ENCODE peak calls at places on chromosomes 4 and X, in eight cellular contexts. One of them, this sample, is unnamed.

GRCh38 chr4:132123870-132124623 is 1025.0 kb upstream of the PCDH10 start:
- DNase-seq in ovary: no peak
- DNase-seq in testis: no peak
- DNase-seq in iPS DF 6.9: no peak
- DNase-seq in left ventricle myocardium inferior: no peak
- DNase-seq in aorta: no peak
- DNase-seq in GM23338: peak
- DNase-seq in pancreas: no peak
- DNase-seq in this sample: no peak

GRCh38 chr4:141642068-141642467 is 5.7 kb downstream of the IL15 start:
- DNase-seq in ovary: no peak
- DNase-seq in testis: no peak
- DNase-seq in iPS DF 6.9: no peak
- DNase-seq in left ventricle myocardium inferior: no peak
- DNase-seq in aorta: no peak
- DNase-seq in GM23338: no peak
- DNase-seq in pancreas: no peak
- DNase-seq in this sample: no peak

GRCh38 chr4:36056128-36056527 is 188.2 kb downstream of the ARAP2 start:
- DNase-seq in ovary: no peak
- DNase-seq in testis: no peak
- DNase-seq in iPS DF 6.9: no peak
- DNase-seq in left ventricle myocardium inferior: no peak
- DNase-seq in aorta: no peak
- DNase-seq in GM23338: no peak
- DNase-seq in pancreas: no peak
- DNase-seq in this sample: no peak

GRCh38 chr4:23885943-23886590 is 3.8 kb downstream of the PPARGC1A start:
- DNase-seq in ovary: no peak
- DNase-seq in testis: no peak
- DNase-seq in iPS DF 6.9: no peak
- DNase-seq in left ventricle myocardium inferior: no peak
- DNase-seq in aorta: no peak
- DNase-seq in GM23338: no peak
- DNase-seq in pancreas: no peak
- DNase-seq in this sample: no peak

GRCh38 chrX:124098089-124098488 is 136.6 kb downstream of the STAG2 start:
- DNase-seq in ovary: no peak
- DNase-seq in testis: no peak
- DNase-seq in iPS DF 6.9: no peak
- DNase-seq in left ventricle myocardium inferior: no peak
- DNase-seq in aorta: no peak
- DNase-seq in GM23338: peak
- DNase-seq in pancreas: no peak
- DNase-seq in this sample: no peak

GRCh38 chrX:40079572-40079971 is 18.2 kb downstream of the BCOR start:
- DNase-seq in ovary: no peak
- DNase-seq in testis: no peak
- DNase-seq in iPS DF 6.9: no peak
- DNase-seq in left ventricle myocardium inferior: no peak
- DNase-seq in aorta: no peak
- DNase-seq in GM23338: no peak
- DNase-seq in pancreas: no peak
- DNase-seq in this sample: no peak

GRCh38 chrX:120549483-120550452 is 11.0 kb downstream of the CUL4B start:
- DNase-seq in ovary: peak
- DNase-seq in testis: no peak
- DNase-seq in iPS DF 6.9: no peak
- DNase-seq in left ventricle myocardium inferior: no peak
- DNase-seq in aorta: no peak
- DNase-seq in GM23338: no peak
- DNase-seq in pancreas: no peak
- DNase-seq in this sample: no peak

GRCh38 chrX:12080265-12080664 is 58.0 kb upstream of the FRMPD4 start:
- DNase-seq in ovary: no peak
- DNase-seq in testis: peak
- DNase-seq in iPS DF 6.9: peak
- DNase-seq in left ventricle myocardium inferior: no peak
- DNase-seq in aorta: no peak
- DNase-seq in GM23338: peak
- DNase-seq in pancreas: no peak
- DNase-seq in this sample: no peak

GRCh38 chr4:151472297-151472696 is 63.3 kb downstream of the FHIP1A start:
- DNase-seq in ovary: no peak
- DNase-seq in testis: no peak
- DNase-seq in iPS DF 6.9: no peak
- DNase-seq in left ventricle myocardium inferior: no peak
- DNase-seq in aorta: no peak
- DNase-seq in GM23338: no peak
- DNase-seq in pancreas: no peak
- DNase-seq in this sample: no peak

GRCh38 chr4:95764961-95765360 is 74.9 kb upstream of the PDHA2 start:
- DNase-seq in ovary: no peak
- DNase-seq in testis: no peak
- DNase-seq in iPS DF 6.9: no peak
- DNase-seq in left ventricle myocardium inferior: no peak
- DNase-seq in aorta: no peak
- DNase-seq in GM23338: no peak
- DNase-seq in pancreas: no peak
- DNase-seq in this sample: no peak

GRCh38 chr4:140281828-140282227 is 91.6 kb upstream of the SCOC start:
- DNase-seq in ovary: no peak
- DNase-seq in testis: no peak
- DNase-seq in iPS DF 6.9: no peak
- DNase-seq in left ventricle myocardium inferior: no peak
- DNase-seq in aorta: no peak
- DNase-seq in GM23338: peak
- DNase-seq in pancreas: no peak
- DNase-seq in this sample: no peak

GRCh38 chr4:176298664-176299063 is 21.1 kb upstream of the SPCS3 start:
- DNase-seq in ovary: no peak
- DNase-seq in testis: no peak
- DNase-seq in iPS DF 6.9: no peak
- DNase-seq in left ventricle myocardium inferior: no peak
- DNase-seq in aorta: no peak
- DNase-seq in GM23338: no peak
- DNase-seq in pancreas: no peak
- DNase-seq in this sample: no peak

GRCh38 chr4:176548571-176548970 is 228.8 kb downstream of the SPCS3 start:
- DNase-seq in ovary: no peak
- DNase-seq in testis: no peak
- DNase-seq in iPS DF 6.9: no peak
- DNase-seq in left ventricle myocardium inferior: no peak
- DNase-seq in aorta: no peak
- DNase-seq in GM23338: no peak
- DNase-seq in pancreas: no peak
- DNase-seq in this sample: no peak

GRCh38 chr4:26326791-26327190 is 6.0 kb downstream of the RBPJ start:
- DNase-seq in ovary: no peak
- DNase-seq in testis: no peak
- DNase-seq in iPS DF 6.9: no peak
- DNase-seq in left ventricle myocardium inferior: no peak
- DNase-seq in aorta: no peak
- DNase-seq in GM23338: no peak
- DNase-seq in pancreas: no peak
- DNase-seq in this sample: no peak

GRCh38 chr4:56658410-56659003 is 22.6 kb downstream of the HOPX start:
- DNase-seq in ovary: no peak
- DNase-seq in testis: no peak
- DNase-seq in iPS DF 6.9: no peak
- DNase-seq in left ventricle myocardium inferior: no peak
- DNase-seq in aorta: no peak
- DNase-seq in GM23338: no peak
- DNase-seq in pancreas: no peak
- DNase-seq in this sample: no peak

GRCh38 chrX:136731207-136731782 is 49.4 kb downstream of the ARHGEF6 start:
- DNase-seq in ovary: no peak
- DNase-seq in testis: no peak
- DNase-seq in iPS DF 6.9: no peak
- DNase-seq in left ventricle myocardium inferior: no peak
- DNase-seq in aorta: no peak
- DNase-seq in GM23338: no peak
- DNase-seq in pancreas: no peak
- DNase-seq in this sample: no peak

GRCh38 chr4:73275318-73275654 is 16.7 kb upstream of the ANKRD17 start:
- DNase-seq in ovary: no peak
- DNase-seq in testis: no peak
- DNase-seq in iPS DF 6.9: no peak
- DNase-seq in left ventricle myocardium inferior: no peak
- DNase-seq in aorta: no peak
- DNase-seq in GM23338: no peak
- DNase-seq in pancreas: no peak
- DNase-seq in this sample: no peak

GRCh38 chr4:4858527-4858926 is 938 bp upstream of the MSX1 start:
- DNase-seq in ovary: no peak
- DNase-seq in testis: no peak
- DNase-seq in iPS DF 6.9: no peak
- DNase-seq in left ventricle myocardium inferior: no peak
- DNase-seq in aorta: no peak
- DNase-seq in GM23338: no peak
- DNase-seq in pancreas: no peak
- DNase-seq in this sample: no peak

GRCh38 chr4:123564758-123565346 is 168.3 kb downstream of the SPRY1 start:
- DNase-seq in ovary: peak
- DNase-seq in testis: peak
- DNase-seq in iPS DF 6.9: peak
- DNase-seq in left ventricle myocardium inferior: no peak
- DNase-seq in aorta: no peak
- DNase-seq in GM23338: peak
- DNase-seq in pancreas: no peak
- DNase-seq in this sample: peak

GRCh38 chrX:70592091-70592490 is 147.5 kb downstream of the DLG3 start:
- DNase-seq in ovary: no peak
- DNase-seq in testis: no peak
- DNase-seq in iPS DF 6.9: no peak
- DNase-seq in left ventricle myocardium inferior: no peak
- DNase-seq in aorta: no peak
- DNase-seq in GM23338: no peak
- DNase-seq in pancreas: no peak
- DNase-seq in this sample: no peak

GRCh38 chrX:49199906-49200771 is at the start of gene SYP:
- DNase-seq in ovary: peak
- DNase-seq in testis: peak
- DNase-seq in iPS DF 6.9: no peak
- DNase-seq in left ventricle myocardium inferior: peak
- DNase-seq in aorta: peak
- DNase-seq in GM23338: peak
- DNase-seq in pancreas: peak
- DNase-seq in this sample: peak

GRCh38 chr4:152708361-152708760 is 28.6 kb upstream of the TMEM154 start:
- DNase-seq in ovary: no peak
- DNase-seq in testis: no peak
- DNase-seq in iPS DF 6.9: no peak
- DNase-seq in left ventricle myocardium inferior: no peak
- DNase-seq in aorta: no peak
- DNase-seq in GM23338: no peak
- DNase-seq in pancreas: no peak
- DNase-seq in this sample: no peak
- H3K27ac ChIP-seq in ovary: no peak
- H3K27ac ChIP-seq in testis: no peak
- H3K27ac ChIP-seq in iPS DF 6.9: no peak
- H3K27ac ChIP-seq in left ventricle myocardium inferior: no peak
- H3K27ac ChIP-seq in aorta: no peak
- H3K27ac ChIP-seq in GM23338: no peak
- H3K27ac ChIP-seq in pancreas: no peak
- H3K27ac ChIP-seq in this sample: no peak

GRCh38 chr4:184825394-184826314 is at the start of gene ACSL1:
- DNase-seq in ovary: peak
- DNase-seq in testis: peak
- DNase-seq in iPS DF 6.9: no peak
- DNase-seq in left ventricle myocardium inferior: peak
- DNase-seq in aorta: peak
- DNase-seq in GM23338: peak
- DNase-seq in pancreas: peak
- DNase-seq in this sample: peak
- H3K27ac ChIP-seq in ovary: peak
- H3K27ac ChIP-seq in testis: peak
- H3K27ac ChIP-seq in iPS DF 6.9: no peak
- H3K27ac ChIP-seq in left ventricle myocardium inferior: peak
- H3K27ac ChIP-seq in aorta: peak
- H3K27ac ChIP-seq in GM23338: no peak
- H3K27ac ChIP-seq in pancreas: peak
- H3K27ac ChIP-seq in this sample: peak

GRCh38 chr4:1822568-1823544 is 29.8 kb downstream of the FGFR3 start:
- DNase-seq in ovary: no peak
- DNase-seq in testis: no peak
- DNase-seq in iPS DF 6.9: no peak
- DNase-seq in left ventricle myocardium inferior: no peak
- DNase-seq in aorta: no peak
- DNase-seq in GM23338: no peak
- DNase-seq in pancreas: no peak
- DNase-seq in this sample: no peak

GRCh38 chr4:1821679-1822567 is 28.8 kb downstream of the FGFR3 start:
- DNase-seq in ovary: no peak
- DNase-seq in testis: no peak
- DNase-seq in iPS DF 6.9: no peak
- DNase-seq in left ventricle myocardium inferior: no peak
- DNase-seq in aorta: no peak
- DNase-seq in GM23338: no peak
- DNase-seq in pancreas: no peak
- DNase-seq in this sample: no peak

GRCh38 chr4:1819284-1819683 is 26.2 kb downstream of the FGFR3 start:
- DNase-seq in ovary: no peak
- DNase-seq in testis: no peak
- DNase-seq in iPS DF 6.9: no peak
- DNase-seq in left ventricle myocardium inferior: no peak
- DNase-seq in aorta: no peak
- DNase-seq in GM23338: no peak
- DNase-seq in pancreas: no peak
- DNase-seq in this sample: no peak

GRCh38 chr4:1815997-1816860 is 23.1 kb downstream of the FGFR3 start:
- DNase-seq in ovary: no peak
- DNase-seq in testis: no peak
- DNase-seq in iPS DF 6.9: no peak
- DNase-seq in left ventricle myocardium inferior: no peak
- DNase-seq in aorta: peak
- DNase-seq in GM23338: no peak
- DNase-seq in pancreas: peak
- DNase-seq in this sample: no peak

DNA sequence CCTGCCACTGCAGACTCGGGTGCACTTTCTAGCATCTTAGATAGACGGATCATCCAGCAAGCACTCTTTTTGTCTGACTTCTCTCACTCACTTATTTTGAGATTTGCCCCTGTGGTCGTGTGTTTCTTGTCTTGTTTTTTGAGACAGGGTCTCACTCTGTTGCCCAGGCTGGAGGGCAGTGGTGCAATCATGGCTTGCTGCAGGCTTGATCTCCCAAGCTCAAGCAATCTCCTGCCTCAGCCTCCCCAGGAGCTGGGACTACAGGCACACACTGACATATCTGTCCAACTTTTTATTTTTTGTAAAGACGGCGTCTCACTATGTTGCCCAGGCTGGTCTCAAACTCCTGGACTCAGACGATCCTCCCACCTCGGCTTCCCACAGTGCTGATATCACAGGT is 26.7 kb downstream of the FGFR3 start:
- DNase-seq in ovary: no peak
- DNase-seq in testis: no peak
- DNase-seq in iPS DF 6.9: no peak
- DNase-seq in left ventricle myocardium inferior: no peak
- DNase-seq in aorta: no peak
- DNase-seq in GM23338: no peak
- DNase-seq in pancreas: no peak
- DNase-seq in this sample: no peak
- H3K27ac ChIP-seq in ovary: no peak
- H3K27ac ChIP-seq in testis: no peak
- H3K27ac ChIP-seq in iPS DF 6.9: no peak
- H3K27ac ChIP-seq in left ventricle myocardium inferior: no peak
- H3K27ac ChIP-seq in aorta: no peak
- H3K27ac ChIP-seq in GM23338: no peak
- H3K27ac ChIP-seq in pancreas: no peak
- H3K27ac ChIP-seq in this sample: no peak

GRCh38 chr4:29278580-29278979 is 1441.6 kb upstream of the PCDH7 start:
- DNase-seq in ovary: no peak
- DNase-seq in testis: no peak
- DNase-seq in iPS DF 6.9: no peak
- DNase-seq in left ventricle myocardium inferior: no peak
- DNase-seq in aorta: no peak
- DNase-seq in GM23338: no peak
- DNase-seq in pancreas: no peak
- DNase-seq in this sample: no peak
- H3K27ac ChIP-seq in ovary: no peak
- H3K27ac ChIP-seq in testis: no peak
- H3K27ac ChIP-seq in iPS DF 6.9: no peak
- H3K27ac ChIP-seq in left ventricle myocardium inferior: no peak
- H3K27ac ChIP-seq in aorta: no peak
- H3K27ac ChIP-seq in GM23338: no peak
- H3K27ac ChIP-seq in pancreas: no peak
- H3K27ac ChIP-seq in this sample: no peak

This sample was measured in transverse colon.